ENCODE peak calls at places on chromosome 11, in ten cellular contexts. X, P, J, W, Q, Y, I, U, R and N are unnamed samples. For H3K9me3 and H3K4me1, the result is how much of the 10 kb centered on the place peaks cover.

GRCh38 chr11:112511271-112511670 is 250.6 kb upstream of the PLET1 start:
- DNase-seq in R (no peak), P (no peak), U (no peak), X (no peak), Q (no peak), J (no peak), W (no peak), Y (no peak), I (no peak), N (no peak)

GRCh38 chr11:36249271-36249670 is 40.0 kb downstream of the COMMD9 start:
- DNase-seq in Y (no peak), Q (no peak), P (no peak), W (no peak), I (no peak), U (no peak), J (peak), R (no peak), X (no peak), N (no peak)

GRCh38 chr11:67240575-67241389 is 25.5 kb upstream of the GRK2 start:
- DNase-seq in P (no peak), Y (peak), U (peak), Q (peak), J (peak), X (peak), R (peak), W (peak), I (peak), N (no peak)

GRCh38 chr11:45982656-45983470 is 60.4 kb downstream of the LARGE2 start:
- DNase-seq in X (no peak), J (peak), P (peak), U (peak), W (no peak), Q (peak), I (no peak), Y (no peak), R (peak), N (peak)

GRCh38 chr11:118531597-118532084 is 649 bp downstream of the TMEM25 start:
- DNase-seq in W (no peak), I (no peak), R (no peak), Q (no peak), P (no peak), U (no peak), J (no peak), Y (no peak), X (no peak), N (no peak)

GRCh38 chr11:76610871-76611475 is 59.6 kb downstream of the LRRC32 start:
- DNase-seq in U (peak), J (no peak), X (no peak), R (peak), P (no peak), Y (no peak), W (no peak), Q (no peak), I (no peak), N (no peak)

GRCh38 chr11:18225906-18226305 is 10.7 kb downstream of the SAA4 start:
- DNase-seq in R (no peak), W (no peak), Q (no peak), X (no peak), Y (peak), U (no peak), P (no peak), I (no peak), J (no peak), N (no peak)

GRCh38 chr11:130634981-130635473 is 186.6 kb downstream of the ADAMTS15 start:
- DNase-seq in R (no peak), P (no peak), W (no peak), U (no peak), Q (no peak), X (no peak), I (no peak), J (peak), Y (no peak), N (no peak)

GRCh38 chr11:2518983-2519340 is 74.2 kb downstream of the KCNQ1 start:
- DNase-seq in J (no peak), I (no peak), Q (no peak), U (no peak), W (peak), P (no peak), R (no peak), X (peak), Y (no peak), N (no peak)

GRCh38 chr11:65660038-65660437 is 2.7 kb downstream of the RELA start:
- DNase-seq in I (no peak), Y (no peak), J (no peak), P (no peak), R (no peak), U (no peak), W (no peak), Q (no peak), X (no peak), N (no peak)

GRCh38 chr11:9672288-9672916 is 8.5 kb downstream of the SWAP70 start:
- DNase-seq in Q (no peak), U (no peak), R (no peak), Y (no peak), J (no peak), W (no peak), I (no peak), P (no peak), X (no peak), N (no peak)

GRCh38 chr11:10208045-10208674 is 85.9 kb downstream of the SBF2 start:
- DNase-seq in I (peak), U (no peak), W (no peak), R (peak), X (no peak), P (peak), J (peak), Q (no peak), Y (peak), N (peak)

GRCh38 chr11:68867067-68867466 is 25.4 kb upstream of the CPT1A start:
- DNase-seq in Y (no peak), U (no peak), I (no peak), X (no peak), Q (no peak), J (no peak), W (no peak), P (no peak), R (no peak), N (no peak)

GRCh38 chr11:2559527-2560311 is 114.9 kb downstream of the KCNQ1 start:
- DNase-seq in U (no peak), Y (no peak), W (no peak), J (no peak), X (peak), Q (no peak), P (no peak), R (no peak), I (no peak), N (no peak)

GRCh38 chr11:119300198-119300964 is 16.5 kb downstream of the MCAM start:
- DNase-seq in P (no peak), J (no peak), X (no peak), U (no peak), Q (no peak), W (no peak), R (no peak), Y (no peak), I (no peak), N (no peak)

GRCh38 chr11:83456075-83456474 is 169.9 kb upstream of the CCDC90B start:
- DNase-seq in U (no peak), P (no peak), Y (no peak), X (no peak), W (no peak), R (peak), J (no peak), Q (no peak), I (no peak), N (no peak)

GRCh38 chr11:130480166-130480565 is 31.7 kb downstream of the ADAMTS15 start:
- DNase-seq in Q (no peak), I (no peak), J (peak), P (no peak), U (no peak), Y (no peak), W (no peak), X (no peak), R (peak), N (no peak)

GRCh38 chr11:121553806-121554205 is 101.0 kb upstream of the SORL1-AS1 start:
- DNase-seq in Q (no peak), P (peak), I (no peak), U (no peak), J (no peak), R (no peak), Y (no peak), W (peak), X (no peak), N (no peak)

GRCh38 chr11:120773501-120774031 is 250.3 kb upstream of the TBCEL start:
- DNase-seq in P (no peak), R (no peak), X (no peak), W (no peak), J (no peak), Y (peak), U (no peak), I (no peak), Q (no peak), N (no peak)

GRCh38 chr11:76663461-76663760 is 7.1 kb downstream of the LRRC32 start:
- DNase-seq in X (peak), R (no peak), U (no peak), W (no peak), P (no peak), J (no peak), I (no peak), Y (no peak), Q (no peak), N (no peak)

GRCh38 chr11:35214792-35215193 is 75.8 kb downstream of the CD44 start:
- DNase-seq in J (peak), P (peak), R (no peak), I (no peak), X (no peak), Y (no peak), U (no peak), W (no peak), Q (no peak), N (peak)

GRCh38 chr11:115219378-115219777 is 284.8 kb downstream of the CADM1 start:
- DNase-seq in I (no peak), Y (no peak), R (peak), W (no peak), U (no peak), J (no peak), X (no peak), Q (no peak), P (no peak), N (no peak)

GRCh38 chr11:3854660-3854976 is 846 bp upstream of the STIM1 start:
- DNase-seq in J (no peak), Q (no peak), Y (no peak), P (no peak), X (no peak), U (no peak), W (no peak), I (no peak), R (no peak), N (no peak)

GRCh38 chr11:62411524-62411923 is 7.3 kb upstream of the SCGB1A1 start:
- DNase-seq in X (no peak), R (no peak), P (no peak), Q (no peak), I (no peak), Y (no peak), U (no peak), J (no peak), W (no peak), N (no peak)

GRCh38 chr11:17687946-17688670 is 31.3 kb upstream of the MYOD1 start:
- DNase-seq in U (no peak), X (no peak), J (no peak), Y (no peak), I (no peak), Q (no peak), W (no peak), P (no peak), R (no peak), N (no peak)

GRCh38 chr11:128936546-128937275 is 6.0 kb downstream of the TP53AIP1 start:
- DNase-seq in U (no peak), I (no peak), P (no peak), W (no peak), Q (no peak), J (no peak), Y (no peak), R (peak), X (no peak), N (peak)

GRCh38 chr11:101288392-101288791 is 158.8 kb upstream of the PGR start:
- DNase-seq in I (no peak), U (no peak), P (no peak), W (no peak), R (no peak), Q (no peak), J (no peak), X (no peak), Y (no peak), N (no peak)

GRCh38 chr11:105003151-105003550 is 19.8 kb downstream of the CASP5 start:
- DNase-seq in X (no peak), Y (no peak), R (no peak), I (no peak), U (no peak), W (no peak), J (no peak), Q (no peak), P (no peak), N (no peak)

GRCh38 chr11:113204280-113204679 is 110.1 kb upstream of the TTC12 start:
- DNase-seq in W (no peak), J (no peak), Q (no peak), R (no peak), I (no peak), X (no peak), U (no peak), P (no peak), Y (no peak), N (no peak)

GRCh38 chr11:74055938-74056337 is 47.1 kb upstream of the UCP3 start:
- DNase-seq in R (no peak), I (no peak), P (peak), W (no peak), Y (no peak), J (peak), Q (no peak), U (no peak), X (no peak), N (no peak)

GRCh38 chr11:70671611-70672010 is 273.3 kb downstream of the CTTN start:
- DNase-seq in W (no peak), Y (no peak), I (no peak), J (no peak), U (no peak), Q (no peak), R (no peak), X (no peak), P (no peak), N (no peak)
- H3K9me3 ChIP-seq in W (under half), Y (under half), I (under half), J (under half), U (under half), Q (under half), R (under half), X (under half), P (under half), N (under half)

GRCh38 chr11:47500121-47500520 is 51.2 kb upstream of the RAPSN start:
- DNase-seq in J (no peak), Y (no peak), W (no peak), R (no peak), Q (no peak), I (no peak), U (no peak), P (no peak), X (no peak), N (no peak)
- H3K4me1 ChIP-seq in J (under half), Y (under half), W (under half), R (under half), Q (half or more), I (under half), U (half or more), P (under half), X (under half), N (under half)

GRCh38 chr11:133650082-133650481 is 117.8 kb upstream of the OPCML start:
- DNase-seq in I (no peak), Q (no peak), U (no peak), W (no peak), Y (no peak), R (no peak), X (no peak), P (no peak), J (no peak), N (no peak)
- H3K4me3 ChIP-seq in I (no peak), Q (no peak), U (no peak), W (no peak), Y (no peak), R (no peak), X (no peak), P (no peak), J (no peak), N (no peak)

DNA sequence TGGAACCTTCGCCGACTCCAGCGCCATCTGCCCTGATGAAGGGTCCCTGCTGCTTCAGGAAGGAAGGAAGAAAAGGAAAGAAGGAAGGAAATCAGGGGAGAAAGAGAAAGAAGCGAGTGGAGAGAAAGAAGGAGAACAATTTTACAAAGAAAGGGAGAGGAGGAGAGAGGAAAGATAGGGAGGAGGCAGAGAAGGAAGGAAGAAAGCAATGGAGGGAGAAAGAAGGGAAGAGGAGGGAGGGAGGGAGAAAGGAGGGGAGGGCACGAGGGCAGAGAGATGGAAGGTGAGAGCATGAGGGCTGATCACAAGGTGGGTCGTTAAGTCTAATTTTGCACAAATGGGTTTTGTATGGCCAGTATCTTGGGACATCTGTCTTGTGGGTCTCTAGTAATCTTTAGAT is 39.2 kb downstream of the PARVA start:
- DNase-seq in P (no peak), W (no peak), I (no peak), R (no peak), Y (no peak), J (no peak), X (no peak), Q (no peak), U (no peak), N (no peak)
- H3K9me3 ChIP-seq in P (under half), W (under half), I (under half), R (under half), Y (under half), J (under half), X (under half), Q (under half), U (under half), N (under half)

GRCh38 chr11:28919194-28919593 is 811.0 kb downstream of the METTL15 start:
- DNase-seq in R (no peak), W (no peak), X (no peak), J (no peak), U (no peak), P (no peak), Y (no peak), I (no peak), Q (no peak), N (no peak)

GRCh38 chr11:28910926-28911325 is 802.7 kb downstream of the METTL15 start:
- DNase-seq in I (no peak), U (no peak), R (no peak), W (no peak), P (no peak), Q (no peak), X (no peak), Y (no peak), J (peak), N (no peak)

GRCh38 chr11:28911829-28912228 is 803.6 kb downstream of the METTL15 start:
- DNase-seq in J (no peak), X (no peak), W (no peak), I (no peak), P (no peak), Y (no peak), U (no peak), Q (no peak), R (no peak), N (no peak)

GRCh38 chr11:28913883-28914282 is 805.7 kb downstream of the METTL15 start:
- DNase-seq in X (no peak), W (no peak), U (no peak), I (no peak), P (no peak), Q (no peak), J (no peak), R (no peak), Y (no peak), N (no peak)
- H3K4me1 ChIP-seq in X (under half), W (under half), U (under half), I (under half), P (under half), Q (under half), J (under half), R (under half), Y (under half), N (under half)

GRCh38 chr11:116581349-116581748 is 191.4 kb downstream of the BUD13 start:
- DNase-seq in R (no peak), U (no peak), J (no peak), I (no peak), Y (no peak), X (no peak), Q (no peak), W (no peak), P (no peak), N (no peak)

GRCh38 chr11:116580828-116581227 is 192.0 kb downstream of the BUD13 start:
- DNase-seq in R (peak), I (no peak), X (no peak), J (peak), U (no peak), W (no peak), P (no peak), Q (no peak), Y (no peak), N (no peak)

GRCh38 chr11:116582621-116583020 is 190.2 kb downstream of the BUD13 start:
- DNase-seq in I (no peak), P (no peak), U (no peak), X (no peak), Q (no peak), W (no peak), Y (no peak), R (no peak), J (no peak), N (no peak)

GRCh38 chr11:116578971-116579687 is 193.7 kb downstream of the BUD13 start:
- DNase-seq in U (peak), W (no peak), P (no peak), Y (no peak), J (no peak), I (no peak), X (no peak), R (no peak), Q (no peak), N (no peak)

DNA sequence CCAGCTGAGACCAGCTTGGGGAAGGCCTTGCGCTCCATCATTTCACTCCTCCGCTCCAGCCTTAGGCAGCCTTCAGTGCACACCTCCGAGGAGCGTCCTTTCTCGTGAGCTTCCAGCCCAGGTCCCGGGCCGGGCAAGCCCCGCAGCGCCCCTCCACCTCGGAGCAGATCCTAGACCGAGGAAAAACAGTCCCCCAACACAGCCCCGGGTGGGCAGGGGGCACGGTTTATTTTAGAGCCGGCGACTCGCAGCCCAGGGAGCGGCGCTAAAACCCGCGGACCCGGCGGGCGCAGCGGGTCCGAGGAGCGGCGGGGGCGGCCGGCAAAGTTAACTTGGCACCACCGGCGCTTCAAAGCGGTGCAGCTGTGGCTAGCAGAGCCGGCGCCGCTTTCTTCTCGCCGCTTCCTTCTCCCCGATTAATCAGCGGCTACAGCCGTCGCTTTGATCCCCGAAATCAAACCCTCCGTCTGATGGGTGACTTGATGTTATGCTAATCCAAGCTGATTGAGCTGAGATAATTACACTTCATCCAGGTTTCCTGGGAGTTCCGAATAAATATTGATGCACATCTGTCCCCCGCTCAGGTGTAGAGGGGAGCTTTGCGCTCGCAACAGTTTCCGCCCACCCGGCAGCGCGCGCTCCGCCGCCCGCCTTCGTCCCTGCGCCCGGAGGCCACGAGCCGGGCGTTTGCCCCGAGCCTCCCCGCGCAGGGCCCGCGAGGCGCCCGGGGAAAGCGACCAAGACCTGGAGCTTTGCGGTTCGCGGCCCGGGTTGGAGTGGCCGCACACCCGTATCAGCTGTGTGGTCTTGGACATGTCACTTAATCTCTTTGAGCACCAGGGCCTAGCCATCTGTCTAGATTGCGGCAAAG is 192.7 kb downstream of the BUD13 start:
- DNase-seq in X (no peak), W (no peak), Q (no peak), R (peak), P (no peak), I (no peak), Y (no peak), U (no peak), J (no peak), N (no peak)
- H3K4me3 ChIP-seq in X (no peak), W (peak), Q (peak), R (peak), P (no peak), I (no peak), Y (no peak), U (no peak), J (no peak), N (peak)